ENCODE peak calls at places on chromosomes 4 and X, in six cellular contexts. L, V, O, U, R and E are unnamed samples.

GRCh38 chr4:135735543-135735942 is 1534.0 kb upstream of the PABPC4L start:
- DNase-seq in L (no peak), V (no peak), O (no peak), U (no peak), R (no peak), E (no peak)

GRCh38 chr4:56622176-56622575 is 58.9 kb downstream of the HOPX start:
- DNase-seq in L (no peak), V (no peak), O (no peak), U (no peak), R (no peak), E (no peak)

GRCh38 chr4:95107635-95108034 is 349.9 kb downstream of the BMPR1B start:
- DNase-seq in L (no peak), V (peak), O (no peak), U (no peak), R (no peak), E (no peak)

GRCh38 chrX:2595258-2595657 is 94.5 kb upstream of the DHRSX start:
- DNase-seq in L (no peak), V (no peak), O (no peak), U (no peak), R (no peak), E (no peak)

GRCh38 chrX:118286066-118286758 is 59.7 kb upstream of the WDR44 start:
- DNase-seq in L (no peak), V (no peak), O (no peak), U (no peak), R (no peak), E (no peak)

GRCh38 chrX:68822641-68823410 is 6.0 kb upstream of the EFNB1 start:
- DNase-seq in L (peak), V (peak), O (no peak), U (peak), R (no peak), E (peak)

GRCh38 chr4:28225005-28225404 is 1364.4 kb downstream of the STIM2 start:
- DNase-seq in L (no peak), V (peak), O (no peak), U (peak), R (no peak), E (peak)

GRCh38 chr4:176789955-176790354 is 2.8 kb downstream of the VEGFC start:
- DNase-seq in L (no peak), V (peak), O (no peak), U (peak), R (no peak), E (peak)

GRCh38 chr4:81688085-81688484 is 216.4 kb upstream of the RASGEF1B start:
- DNase-seq in L (no peak), V (no peak), O (no peak), U (no peak), R (no peak), E (no peak)

GRCh38 chrX:41276661-41277506 is 57.1 kb upstream of the DDX3X start:
- DNase-seq in L (no peak), V (no peak), O (no peak), U (no peak), R (no peak), E (no peak)

GRCh38 chr4:101790521-101791188 is at the start of gene BANK1:
- DNase-seq in L (no peak), V (no peak), O (peak), U (no peak), R (peak), E (no peak)

GRCh38 chr4:138243369-138243768 is 1.2 kb upstream of the SLC7A11 start:
- DNase-seq in L (no peak), V (peak), O (peak), U (no peak), R (no peak), E (no peak)

GRCh38 chrX:50333308-50333707 is 128.7 kb downstream of the CCNB3 start:
- DNase-seq in L (no peak), V (no peak), O (peak), U (no peak), R (no peak), E (no peak)

GRCh38 chrX:118338930-118339329 is 7.0 kb upstream of the WDR44 start:
- DNase-seq in L (no peak), V (no peak), O (no peak), U (no peak), R (no peak), E (no peak)

GRCh38 chr4:964346-965025 is 8.9 kb downstream of the DGKQ start:
- DNase-seq in L (no peak), V (no peak), O (no peak), U (no peak), R (no peak), E (no peak)

GRCh38 chrX:40471965-40472648 is 108.7 kb upstream of the ATP6AP2 start:
- DNase-seq in L (no peak), V (no peak), O (peak), U (peak), R (no peak), E (peak)

GRCh38 chrX:87160435-87161010 is 357.1 kb upstream of the KLHL4 start:
- DNase-seq in L (no peak), V (no peak), O (no peak), U (no peak), R (no peak), E (no peak)

GRCh38 chr4:78237360-78237759 is 180.2 kb downstream of the FRAS1 start:
- DNase-seq in L (no peak), V (no peak), O (no peak), U (no peak), R (no peak), E (no peak)

GRCh38 chr4:54800831-54801530 is 143.2 kb downstream of the KIT start:
- DNase-seq in L (no peak), V (no peak), O (peak), U (no peak), R (no peak), E (no peak)

GRCh38 chr4:152243890-152244595 is 291.8 kb downstream of the FBXW7 start:
- DNase-seq in L (peak), V (no peak), O (peak), U (no peak), R (no peak), E (no peak)

GRCh38 chr4:25702848-25703247 is 47.2 kb downstream of the SLC34A2 start:
- DNase-seq in L (no peak), V (peak), O (peak), U (no peak), R (no peak), E (no peak)

GRCh38 chrX:129115104-129115503 is 408.2 kb downstream of the SMARCA1 start:
- DNase-seq in L (no peak), V (peak), O (peak), U (peak), R (no peak), E (peak)

GRCh38 chr4:107392951-107393350 is 327.1 kb downstream of the PAPSS1 start:
- DNase-seq in L (no peak), V (no peak), O (no peak), U (no peak), R (no peak), E (peak)